ENCODE peak calls at places on chromosomes 3 and 15, in eight cellular contexts. X is astrocyte of the spinal cord, J is hepatocyte, R is BJ, K is astrocyte, A is tibial nerve, U is psoas muscle, N is mesendoderm. Y is an unnamed sample.

GRCh38 chr3:71453319-71453718 is 130.2 kb downstream of the FOXP1 start:
- DNase-seq in X (no peak), J (no peak), R (no peak), K (no peak), A (no peak), U (no peak), N (no peak), Y (no peak)

GRCh38 chr15:34783471-34783870 is 11.9 kb downstream of the ACTC1 start:
- DNase-seq in X (no peak), J (no peak), R (no peak), K (no peak), A (no peak), U (no peak), N (no peak), Y (no peak)

GRCh38 chr15:87843312-87843711 is 413.2 kb downstream of the NTRK3 start:
- DNase-seq in X (no peak), J (no peak), R (no peak), K (no peak), A (no peak), U (no peak), N (no peak), Y (no peak)

GRCh38 chr3:108223928-108224327 is 1.7 kb upstream of the IFT57 start:
- DNase-seq in X (no peak), J (no peak), R (no peak), K (no peak), A (no peak), U (no peak), N (no peak), Y (peak)

GRCh38 chr3:38334656-38335055 is 11.9 kb upstream of the XYLB start:
- DNase-seq in X (peak), J (no peak), R (no peak), K (peak), A (no peak), U (no peak), N (no peak), Y (peak)

GRCh38 chr15:25054329-25054728 is 99.5 kb downstream of the SNRPN start:
- DNase-seq in X (no peak), J (no peak), R (no peak), K (no peak), A (no peak), U (no peak), N (no peak), Y (no peak)

GRCh38 chr15:50017522-50017921 is 101.5 kb downstream of the ATP8B4 start:
- DNase-seq in X (no peak), J (no peak), R (no peak), K (peak), A (peak), U (no peak), N (no peak), Y (peak)

GRCh38 chr15:55799287-55800212 is 56.6 kb upstream of the PRTG start:
- DNase-seq in X (peak), J (peak), R (no peak), K (peak), A (peak), U (no peak), N (peak), Y (peak)

GRCh38 chr15:79942656-79943481 is 28.1 kb downstream of the BCL2A1 start:
- DNase-seq in X (peak), J (no peak), R (no peak), K (peak), A (no peak), U (no peak), N (no peak), Y (peak)

GRCh38 chr15:79641841-79642240 is 209.7 kb downstream of the MINAR1 start:
- DNase-seq in X (no peak), J (no peak), R (no peak), K (no peak), A (no peak), U (no peak), N (no peak), Y (no peak)

GRCh38 chr3:178618197-178618596 is 82.0 kb downstream of the KCNMB2 start:
- DNase-seq in X (no peak), J (peak), R (no peak), K (no peak), A (no peak), U (no peak), N (no peak), Y (no peak)

GRCh38 chr3:153372326-153372725 is 210.3 kb downstream of the RAP2B start:
- DNase-seq in X (no peak), J (no peak), R (no peak), K (peak), A (peak), U (no peak), N (no peak), Y (peak)

GRCh38 chr15:81054236-81054635 is 53.5 kb downstream of the TLNRD1 start:
- DNase-seq in X (peak), J (no peak), R (peak), K (peak), A (no peak), U (no peak), N (no peak), Y (no peak)

GRCh38 chr3:126355777-126356372 is 1.3 kb downstream of the KLF15 start:
- DNase-seq in X (peak), J (peak), R (no peak), K (peak), A (peak), U (peak), N (peak), Y (peak)

GRCh38 chr3:171376125-171376947 is 83.9 kb downstream of the TNIK start:
- DNase-seq in X (peak), J (no peak), R (no peak), K (no peak), A (no peak), U (no peak), N (no peak), Y (peak)

GRCh38 chr3:178665747-178666146 is 129.5 kb downstream of the KCNMB2 start:
- DNase-seq in X (no peak), J (no peak), R (no peak), K (no peak), A (no peak), U (no peak), N (no peak), Y (no peak)

GRCh38 chr3:17894434-17895060 is 152.1 kb upstream of the TBC1D5 start:
- DNase-seq in X (peak), J (peak), R (peak), K (peak), A (no peak), U (no peak), N (peak), Y (peak)

GRCh38 chr15:38414351-38414750 is 39.6 kb upstream of the FAM98B start:
- DNase-seq in X (peak), J (peak), R (no peak), K (peak), A (peak), U (peak), N (peak), Y (peak)

GRCh38 chr3:59535791-59536221 is 486.0 kb upstream of the CFAP20DC start:
- DNase-seq in X (peak), J (no peak), R (peak), K (peak), A (no peak), U (no peak), N (no peak), Y (peak)

GRCh38 chr3:20104167-20104661 is 64.0 kb downstream of the KAT2B start:
- DNase-seq in X (no peak), J (no peak), R (no peak), K (no peak), A (no peak), U (no peak), N (peak), Y (peak)

GRCh38 chr3:110021659-110022058 is 684.3 kb upstream of the DPPA4 start:
- DNase-seq in X (no peak), J (no peak), R (no peak), K (no peak), A (no peak), U (no peak), N (no peak), Y (no peak)

GRCh38 chr15:66294157-66294931 is 976 bp downstream of the DIS3L start:
- DNase-seq in X (peak), J (peak), R (peak), K (peak), A (peak), U (no peak), N (peak), Y (peak)

GRCh38 chr15:82184776-82185175 is 77.8 kb downstream of the EFL1 start:
- DNase-seq in X (no peak), J (no peak), R (no peak), K (no peak), A (no peak), U (no peak), N (no peak), Y (no peak)

GRCh38 chr15:49063402-49064280 is 17.4 kb upstream of the SECISBP2L start:
- DNase-seq in X (no peak), J (no peak), R (no peak), K (no peak), A (no peak), U (no peak), N (peak), Y (no peak)

GRCh38 chr3:9932843-9933560 is 632 bp upstream of the CRELD1 start:
- DNase-seq in X (peak), J (peak), R (no peak), K (peak), A (peak), U (peak), N (peak), Y (peak)

GRCh38 chr15:34665498-34666116 is 82.2 kb upstream of the GOLGA8B start:
- DNase-seq in X (no peak), J (no peak), R (no peak), K (no peak), A (no peak), U (no peak), N (no peak), Y (no peak)

GRCh38 chr3:100993309-100993708 is at the start of gene ABI3BP:
- DNase-seq in X (peak), J (peak), R (peak), K (peak), A (peak), U (peak), N (peak), Y (peak)
- H3K4me3 ChIP-seq in X (peak), J (peak), R (peak), K (peak), A (peak), U (peak), N (no peak), Y (peak)

GRCh38 chr3:148990211-148990610 is 1.1 kb upstream of the GYG1 start:
- DNase-seq in X (no peak), J (no peak), R (no peak), K (no peak), A (no peak), U (no peak), N (no peak), Y (no peak)
- H3K4me3 ChIP-seq in X (no peak), J (no peak), R (no peak), K (no peak), A (no peak), U (no peak), N (no peak), Y (no peak)

DNA sequence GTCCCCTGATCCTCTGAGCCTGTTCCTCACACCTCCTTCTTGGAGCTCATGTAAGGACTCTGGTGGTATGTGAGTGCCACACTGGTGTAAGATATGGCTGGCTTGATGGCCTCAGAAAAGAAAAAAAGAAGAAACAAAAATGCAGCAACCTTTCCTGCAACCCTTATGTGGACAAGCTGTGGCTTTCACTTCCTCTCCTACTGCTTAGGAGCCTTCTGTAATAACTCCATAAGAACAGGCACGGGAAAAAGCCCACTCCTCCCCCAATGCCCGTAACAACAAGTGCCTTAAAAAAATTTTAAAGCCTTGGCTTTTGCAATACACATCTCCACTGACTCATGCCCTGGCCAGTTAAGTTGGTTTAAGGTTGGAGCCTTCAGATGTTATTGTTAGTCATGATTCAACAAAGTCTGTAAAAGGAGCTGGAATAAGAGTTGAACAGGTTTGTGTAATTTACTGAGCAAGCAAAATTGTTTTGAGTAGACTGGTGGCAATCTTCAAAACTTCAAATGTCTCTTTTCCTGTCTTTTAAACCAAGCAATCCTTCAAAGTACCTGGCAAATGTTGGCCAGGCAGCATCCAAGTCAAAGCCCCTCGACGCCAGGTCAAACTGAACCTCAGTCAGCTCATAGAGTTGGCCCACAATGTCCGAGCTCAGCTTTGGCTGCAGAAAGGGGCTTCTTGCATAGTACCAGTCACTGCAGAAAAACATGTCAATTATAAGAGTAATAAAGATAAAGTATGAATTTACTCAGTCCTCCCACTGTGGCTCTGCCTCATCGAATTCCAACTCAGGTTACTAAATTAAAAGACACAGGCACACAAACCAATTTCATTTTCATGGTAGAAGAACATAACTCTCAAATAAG is 22.9 kb downstream of the FYCO1 start:
- DNase-seq in X (peak), J (peak), R (peak), K (peak), A (no peak), U (no peak), N (no peak), Y (peak)
- H3K4me3 ChIP-seq in X (no peak), J (no peak), R (no peak), K (peak), A (no peak), U (no peak), N (no peak), Y (no peak)

GRCh38 chr3:186046838-186047237 is 62.1 kb downstream of the ETV5 start:
- DNase-seq in X (no peak), J (no peak), R (no peak), K (no peak), A (no peak), U (no peak), N (no peak), Y (no peak)

GRCh38 chr3:186042036-186042435 is 66.9 kb downstream of the ETV5 start:
- DNase-seq in X (no peak), J (no peak), R (no peak), K (no peak), A (no peak), U (no peak), N (no peak), Y (no peak)

GRCh38 chr3:186042521-186043202 is 66.2 kb downstream of the ETV5 start:
- DNase-seq in X (no peak), J (no peak), R (no peak), K (no peak), A (no peak), U (no peak), N (no peak), Y (peak)

GRCh38 chr3:186044427-186044826 is 64.5 kb downstream of the ETV5 start:
- DNase-seq in X (no peak), J (no peak), R (no peak), K (no peak), A (no peak), U (no peak), N (no peak), Y (no peak)

DNA sequence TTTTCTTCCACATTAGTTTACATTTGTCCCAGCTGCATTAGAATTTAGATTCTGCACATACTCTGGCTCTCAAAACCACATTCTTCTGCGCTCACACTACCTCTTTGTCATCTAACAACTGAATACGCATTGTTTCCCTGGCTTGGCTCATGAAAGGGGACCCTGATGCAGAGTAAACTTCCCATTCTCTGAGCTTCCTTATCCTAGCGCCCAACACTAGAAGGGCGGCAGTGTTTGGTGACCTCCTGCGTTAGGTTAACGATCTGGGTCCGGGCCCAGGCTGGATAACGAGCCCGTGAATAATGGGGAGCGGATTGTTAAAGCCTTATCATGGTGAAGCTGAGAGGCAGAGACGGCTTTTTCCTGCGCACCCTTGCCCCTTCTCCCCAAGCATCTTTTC is 63.9 kb downstream of the ETV5 start:
- DNase-seq in X (peak), J (no peak), R (no peak), K (peak), A (no peak), U (no peak), N (no peak), Y (no peak)
- H3K4me3 ChIP-seq in X (no peak), J (no peak), R (no peak), K (no peak), A (no peak), U (no peak), N (no peak), Y (no peak)

GRCh38 chr3:114216186-114216970 is 21.0 kb downstream of the ZNF80 start:
- DNase-seq in X (peak), J (no peak), R (no peak), K (peak), A (no peak), U (no peak), N (no peak), Y (peak)
- H3K4me3 ChIP-seq in X (no peak), J (no peak), R (no peak), K (no peak), A (no peak), U (no peak), N (no peak), Y (no peak)

GRCh38 chr15:67769468-67770097 is 55.7 kb upstream of the SKOR1 start:
- DNase-seq in X (no peak), J (no peak), R (no peak), K (no peak), A (no peak), U (no peak), N (no peak), Y (no peak)

GRCh38 chr15:67770098-67770628 is 55.1 kb upstream of the SKOR1 start:
- DNase-seq in X (no peak), J (no peak), R (no peak), K (no peak), A (no peak), U (no peak), N (no peak), Y (no peak)

GRCh38 chr15:67765706-67766105 is 59.6 kb upstream of the SKOR1 start:
- DNase-seq in X (no peak), J (no peak), R (no peak), K (no peak), A (no peak), U (no peak), N (no peak), Y (no peak)

GRCh38 chr15:67768592-67768991 is 56.7 kb upstream of the SKOR1 start:
- DNase-seq in X (no peak), J (no peak), R (no peak), K (no peak), A (no peak), U (no peak), N (no peak), Y (no peak)

GRCh38 chr15:67766963-67767362 is 58.3 kb upstream of the SKOR1 start:
- DNase-seq in X (no peak), J (no peak), R (no peak), K (no peak), A (no peak), U (no peak), N (no peak), Y (no peak)
- H3K4me3 ChIP-seq in X (no peak), J (no peak), R (no peak), K (no peak), A (no peak), U (no peak), N (no peak), Y (no peak)

DNA sequence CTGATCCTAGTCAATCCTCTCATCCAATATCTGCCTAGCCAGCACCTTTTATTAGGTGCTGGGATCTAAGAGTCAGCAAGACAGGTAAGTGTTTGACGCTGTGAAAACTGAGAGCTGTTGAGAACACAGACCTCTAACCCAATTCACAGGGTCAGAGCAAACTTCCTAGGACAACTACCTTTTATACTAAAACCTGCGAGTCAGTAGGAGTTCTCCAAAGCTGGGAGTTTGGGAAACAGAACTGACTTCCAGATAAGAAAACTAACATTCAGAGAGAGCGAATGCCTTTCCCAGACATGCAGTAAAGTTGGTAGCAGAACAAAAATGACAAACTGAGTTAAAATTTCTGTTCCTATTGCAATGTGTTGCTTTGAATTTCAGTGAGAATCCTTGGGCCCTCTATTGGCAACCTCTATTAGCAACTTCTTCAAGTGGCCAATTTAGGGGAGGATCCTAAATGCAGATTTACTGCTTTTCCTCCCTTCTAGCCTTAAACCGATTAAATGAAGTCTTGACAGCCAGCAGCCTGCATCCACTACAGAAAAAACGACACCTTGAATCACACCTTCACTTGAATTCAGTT is 11.3 kb downstream of the NR2E3 start:
- DNase-seq in X (no peak), J (no peak), R (no peak), K (no peak), A (no peak), U (no peak), N (no peak), Y (no peak)
- H3K4me3 ChIP-seq in X (no peak), J (no peak), R (no peak), K (no peak), A (no peak), U (no peak), N (no peak), Y (no peak)

GRCh38 chr15:23690015-23690414 is 2.9 kb upstream of the NDN start:
- DNase-seq in X (no peak), J (no peak), R (no peak), K (no peak), A (no peak), U (no peak), N (no peak), Y (no peak)

GRCh38 chr15:23695282-23695681 is 8.2 kb upstream of the NDN start:
- DNase-seq in X (no peak), J (no peak), R (no peak), K (no peak), A (no peak), U (no peak), N (no peak), Y (no peak)

GRCh38 chr15:23690450-23690852 is 3.3 kb upstream of the NDN start:
- DNase-seq in X (peak), J (peak), R (no peak), K (peak), A (peak), U (peak), N (peak), Y (peak)

DNA sequence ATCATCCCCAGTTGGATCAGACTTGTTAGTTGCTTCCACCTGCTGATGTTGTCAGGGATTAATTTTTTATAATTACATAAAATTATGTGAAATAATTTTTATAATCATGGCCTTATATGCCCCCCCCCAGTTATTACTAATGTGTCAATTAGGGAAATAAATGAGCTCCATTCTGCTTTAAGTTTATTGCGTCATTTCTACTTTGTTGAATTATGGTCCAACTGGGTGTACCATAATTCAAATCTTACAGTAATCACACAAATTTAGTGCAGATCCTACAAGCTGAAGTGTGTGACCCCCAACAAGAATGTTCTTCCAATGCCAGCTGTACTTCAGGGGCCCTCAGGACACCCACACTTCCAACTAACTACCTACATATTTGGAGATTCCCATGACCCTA is 7.5 kb upstream of the NDN start:
- DNase-seq in X (no peak), J (no peak), R (no peak), K (no peak), A (no peak), U (no peak), N (no peak), Y (no peak)
- H3K4me3 ChIP-seq in X (no peak), J (no peak), R (no peak), K (no peak), A (no peak), U (no peak), N (no peak), Y (no peak)

GRCh38 chr3:39808467-39809180 is 785 bp upstream of the MYRIP start:
- DNase-seq in X (no peak), J (peak), R (no peak), K (no peak), A (no peak), U (no peak), N (peak), Y (no peak)
- H3K4me3 ChIP-seq in X (peak), J (peak), R (peak), K (no peak), A (peak), U (peak), N (no peak), Y (no peak)